ENCODE peak calls at places on chromosomes 12 and 14, in ten cellular contexts. Y, R, E, U, O, Q, B, D, C and T are unnamed samples.

GRCh38 chr14:58152569-58152857 is 500 bp upstream of the ARMH4 start:
- DNase-seq in C (no peak), O (no peak), Q (no peak), B (no peak), D (no peak), E (no peak), Y (no peak), U (no peak), R (no peak), T (no peak)

GRCh38 chr12:31003861-31004640 is 69.6 kb upstream of the DDX11 start:
- DNase-seq in Y (no peak), Q (no peak), O (no peak), C (no peak), B (no peak), U (no peak), R (no peak), D (no peak), E (no peak), T (no peak)

GRCh38 chr14:73462078-73462715 is 3.9 kb upstream of the NUMB start:
- DNase-seq in E (peak; percentile 76), R (no peak), Q (no peak), C (no peak), U (peak; percentile 33), D (peak; percentile 88), Y (peak; percentile 89), O (peak; percentile 87), B (peak; percentile 43), T (no peak)

GRCh38 chr12:39402922-39403321 is 40.0 kb downstream of the KIF21A start:
- DNase-seq in R (no peak), B (peak; percentile 18), Y (no peak), E (no peak), D (no peak), O (no peak), U (no peak), C (no peak), Q (no peak), T (no peak)

GRCh38 chr12:13222076-13222475 is 25.6 kb downstream of the EMP1 start:
- DNase-seq in C (peak; percentile 42), Y (peak; percentile 88), D (peak; percentile 83), B (peak; percentile 75), E (no peak), R (no peak), U (no peak), O (peak; percentile 70), Q (no peak), T (no peak)

GRCh38 chr14:26984318-26985177 is 386.7 kb upstream of the NOVA1 start:
- DNase-seq in O (peak; percentile 83), C (peak; percentile 49), Y (peak; percentile 84), B (peak; percentile 85), E (peak; percentile 76), U (peak; percentile 60), Q (peak; percentile 28), R (peak; percentile 64), D (peak; percentile 64), T (no peak)

GRCh38 chr14:100537701-100538565 is 49.3 kb downstream of the BEGAIN start:
- DNase-seq in O (no peak), R (no peak), D (peak; percentile 7), U (peak; percentile 11), B (no peak), C (peak; percentile 78), E (no peak), Q (no peak), Y (no peak), T (no peak)

GRCh38 chr14:101844752-101845151 is 83.2 kb downstream of the PPP2R5C start:
- DNase-seq in C (no peak), D (no peak), E (no peak), Y (no peak), Q (no peak), B (no peak), O (no peak), U (no peak), R (no peak), T (no peak)

GRCh38 chr14:71659165-71659564 is 273.1 kb upstream of the RGS6 start:
- DNase-seq in O (peak; percentile 43), Y (no peak), Q (peak; percentile 39), E (peak; percentile 30), R (no peak), C (no peak), U (no peak), B (peak; percentile 39), D (no peak), T (no peak)

GRCh38 chr12:103800252-103800771 is 40.7 kb downstream of the NT5DC3 start:
- DNase-seq in O (peak; percentile 87), Q (peak; percentile 61), U (peak; percentile 73), B (peak; percentile 71), C (no peak), E (peak; percentile 89), D (peak; percentile 33), R (peak; percentile 87), Y (peak; percentile 52), T (no peak)

GRCh38 chr12:104336115-104336514 is 32.6 kb downstream of the EID3 start:
- DNase-seq in C (no peak), E (no peak), Q (no peak), Y (no peak), D (no peak), R (no peak), B (no peak), O (no peak), U (no peak), T (no peak)

GRCh38 chr12:50677858-50678257 is 86.0 kb upstream of the ATF1 start:
- DNase-seq in Y (no peak), R (peak; percentile 41), O (peak; percentile 81), U (no peak), E (peak; percentile 36), D (no peak), Q (no peak), B (peak; percentile 81), C (no peak), T (no peak)

GRCh38 chr14:64500088-64500487 is 3.5 kb downstream of the ZBTB25 start:
- DNase-seq in O (peak; percentile 29), Y (no peak), R (no peak), Q (no peak), B (peak; percentile 41), D (no peak), E (peak; percentile 35), C (no peak), U (no peak), T (no peak)

GRCh38 chr12:57490126-57490525 is 2.3 kb downstream of the MARS1 start:
- DNase-seq in Q (no peak), B (no peak), O (no peak), C (no peak), E (no peak), U (no peak), R (no peak), D (no peak), Y (no peak), T (no peak)

GRCh38 chr12:64633940-64634337 is 23.6 kb downstream of the RASSF3 start:
- DNase-seq in O (peak; percentile 61), B (peak; percentile 80), Y (peak; percentile 69), C (no peak), U (peak; percentile 59), D (peak; percentile 74), Q (peak; percentile 74), R (peak; percentile 37), E (peak; percentile 79), T (no peak)

DNA sequence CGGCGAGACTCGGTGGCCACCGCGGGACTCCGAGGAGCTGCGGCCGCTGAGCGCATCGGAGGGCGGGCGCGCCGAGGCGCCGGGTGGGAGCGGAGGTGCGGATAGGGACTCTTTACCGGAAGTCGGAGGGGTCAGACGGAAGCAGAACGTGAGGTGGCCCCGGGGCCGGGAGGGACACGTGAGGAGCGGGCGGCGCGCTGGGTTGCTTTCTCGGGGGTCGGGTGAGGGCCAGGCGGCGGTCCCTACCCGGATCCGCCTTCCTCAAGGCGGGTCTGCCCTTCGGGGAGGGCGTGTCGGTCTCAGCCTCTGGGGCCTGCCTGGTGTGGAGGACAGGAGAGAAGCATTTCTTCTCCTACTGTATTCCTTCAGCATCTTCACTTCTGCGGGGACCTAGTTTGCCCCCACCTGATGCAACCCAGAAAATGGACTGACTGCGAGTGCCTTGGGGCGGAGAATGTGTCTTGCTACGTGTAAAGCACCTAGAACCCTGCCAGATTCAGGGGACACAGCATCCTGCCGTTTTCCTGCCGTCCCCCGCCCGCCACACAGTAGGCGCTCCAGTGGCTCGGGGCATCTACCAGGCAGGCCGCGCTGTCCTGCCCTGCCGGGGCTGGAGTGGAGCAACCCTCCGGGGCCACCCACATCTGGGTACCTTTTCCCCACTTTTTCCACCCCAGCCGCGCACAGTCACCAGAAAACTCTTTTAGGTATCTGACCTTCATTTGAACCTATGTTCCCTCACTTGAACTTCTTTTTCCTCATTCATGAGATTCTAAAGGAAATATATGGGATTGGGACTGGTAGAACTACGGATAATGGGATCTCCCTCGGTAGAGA is 562 bp upstream of the ATXN2 start:
- DNase-seq in D (peak; percentile 93), O (peak; percentile 92), U (peak; percentile 91), B (peak; percentile 90), E (peak; percentile 96), R (peak; percentile 87), C (peak; percentile 89), Q (peak; percentile 96), Y (peak; percentile 88), T (peak; percentile 62)
- TF ChIP-seq CTCF in D (no peak), O (no peak), U (no peak), B (no peak), E (no peak), R (no peak), C (no peak), Q (no peak), Y (no peak), T (no peak)

GRCh38 chr12:110431957-110432587 is 18.1 kb downstream of the ARPC3 start:
- DNase-seq in D (no peak), R (no peak), B (no peak), Q (no peak), C (no peak), E (no peak), O (no peak), U (no peak), Y (peak; percentile 21), T (no peak)
- H3K4me3 ChIP-seq in D (peak overlapping the region; percentile 32), R (peak overlapping the region; percentile 39), B (peak overlapping the region; percentile 45), Q (peak overlapping the region; percentile 49), C (peak overlapping the region; percentile 39), E (no peak overlapping the region), O (no peak overlapping the region), U (peak overlapping the region; percentile 57), Y (peak overlapping the region; percentile 10), T (no peak overlapping the region)

DNA sequence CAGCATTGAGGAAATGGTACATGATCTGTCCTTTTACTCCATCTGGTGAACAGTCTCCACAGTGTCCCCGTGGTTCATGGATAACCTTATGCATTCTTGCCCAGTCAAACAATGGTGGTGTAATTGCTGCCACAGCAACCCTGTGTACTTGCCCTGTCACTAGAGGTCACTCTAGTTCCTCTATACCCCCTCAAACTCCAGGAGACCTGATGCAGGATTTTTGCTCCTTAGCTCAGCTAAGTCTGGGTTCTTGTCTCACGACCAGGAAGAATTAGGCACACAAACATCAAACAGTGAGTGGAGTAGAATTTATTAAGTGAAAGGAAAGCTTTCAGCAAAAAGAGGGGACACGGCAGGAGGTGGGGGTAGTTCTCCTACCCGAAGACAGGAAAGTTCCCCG is 24.7 kb upstream of the EEA1 start:
- DNase-seq in C (no peak), D (no peak), B (no peak), R (no peak), Q (no peak), O (no peak), Y (no peak), U (no peak), E (no peak), T (no peak)
- TF ChIP-seq CTCF in C (no peak), D (no peak), B (no peak), R (no peak), Q (no peak), O (no peak), Y (no peak), U (no peak), E (no peak), T (no peak)

DNA sequence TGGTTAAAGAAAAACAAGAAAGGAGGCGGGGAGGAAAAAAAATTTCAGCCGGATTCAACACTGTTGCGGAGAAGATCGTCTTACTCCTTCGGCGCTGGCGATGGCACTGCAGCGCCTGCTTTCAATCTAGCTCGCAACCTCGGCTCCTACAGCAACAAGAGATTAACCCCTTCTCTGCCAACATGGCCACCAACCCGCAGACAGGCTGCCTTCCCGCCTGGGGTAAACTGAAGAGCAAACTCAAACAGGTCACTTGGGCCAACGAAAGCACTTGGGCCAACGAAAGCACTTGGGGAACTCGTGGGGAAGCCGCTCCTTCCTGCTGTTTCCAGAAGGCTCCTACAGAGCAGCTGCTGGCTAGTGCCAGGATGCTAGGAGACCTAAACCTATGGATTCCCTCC is 73.7 kb downstream of the CIT start:
- DNase-seq in Y (no peak), C (no peak), Q (peak; percentile 71), R (peak; percentile 45), D (no peak), B (peak; percentile 53), O (peak; percentile 65), E (peak; percentile 77), U (peak; percentile 22), T (no peak)
- H3K4me3 ChIP-seq in Y (no peak overlapping the region), C (no peak overlapping the region), Q (peak overlapping the region; percentile 74), R (peak overlapping the region; percentile 46), D (peak overlapping the region; percentile 3), B (peak overlapping the region; percentile 41), O (peak overlapping the region; percentile 68), E (peak overlapping the region; percentile 17), U (peak overlapping the region; percentile 22), T (peak overlapping the region; percentile 60)